ENCODE peak calls at places on chromosomes 11 and 22, in four cellular contexts. K is CD8-positive, alpha-beta memory T cell; I is heart right ventricle; W is fibroblast of lung. H is an unnamed sample. For H3K4me1, the result is how much of the 10 kb centered on the place peaks cover.

GRCh38 chr11:67247946-67248550 is 18.2 kb upstream of the GRK2 start:
- DNase-seq in K (no peak), I (no peak), W (no peak), H (no peak)

GRCh38 chr22:19121631-19122142 is 525 bp downstream of the DGCR2 start:
- DNase-seq in K (no peak), I (peak), W (peak), H (peak)

GRCh38 chr22:30857791-30858190 is 110.8 kb downstream of the MORC2 start:
- DNase-seq in K (no peak), I (no peak), W (no peak), H (no peak)

GRCh38 chr22:41540365-41540764 is 3.9 kb downstream of the POLR3H start:
- DNase-seq in K (no peak), I (no peak), W (no peak), H (no peak)

GRCh38 chr11:36469881-36470802 is 39.9 kb downstream of the TRAF6 start:
- DNase-seq in K (no peak), I (no peak), W (peak), H (no peak)

GRCh38 chr11:76918941-76919386 is 58.2 kb downstream of the ACER3 start:
- DNase-seq in K (peak), I (no peak), W (peak), H (peak)

GRCh38 chr11:14969922-14970323 is 2.2 kb downstream of the CALCA start:
- DNase-seq in K (no peak), I (peak), W (no peak), H (peak)

GRCh38 chr22:45554040-45554406 is 51.3 kb downstream of the FBLN1 start:
- DNase-seq in K (no peak), I (no peak), W (no peak), H (no peak)

GRCh38 chr11:80103149-80103859 is 662.5 kb upstream of the TENM4 start:
- DNase-seq in K (no peak), I (no peak), W (peak), H (no peak)

GRCh38 chr11:102914238-102915043 is 39.7 kb upstream of the MMP12 start:
- DNase-seq in K (no peak), I (no peak), W (peak), H (peak)

GRCh38 chr22:27669798-27670599 is 131.6 kb downstream of the MN1 start:
- DNase-seq in K (no peak), I (no peak), W (peak), H (no peak)

GRCh38 chr11:29449280-29450074 is 567.4 kb downstream of the KCNA4 start:
- DNase-seq in K (no peak), I (no peak), W (peak), H (no peak)

GRCh38 chr11:89442801-89443200 is 48.4 kb downstream of the NOX4 start:
- DNase-seq in K (no peak), I (no peak), W (no peak), H (no peak)

GRCh38 chr11:23123766-23124165 is 263.5 kb upstream of the CCDC179 start:
- DNase-seq in K (no peak), I (no peak), W (peak), H (no peak)

GRCh38 chr11:128324531-128325141 is 262.7 kb downstream of the ETS1 start:
- DNase-seq in K (peak), I (no peak), W (no peak), H (no peak)

GRCh38 chr11:128330203-128330602 is 257.2 kb downstream of the ETS1 start:
- DNase-seq in K (no peak), I (no peak), W (no peak), H (no peak)

GRCh38 chr11:128326791-128327190 is 260.6 kb downstream of the ETS1 start:
- DNase-seq in K (no peak), I (no peak), W (no peak), H (no peak)

GRCh38 chr11:128328955-128329551 is 258.3 kb downstream of the ETS1 start:
- DNase-seq in K (peak), I (peak), W (no peak), H (no peak)

GRCh38 chr11:128327274-128327673 is 260.1 kb downstream of the ETS1 start:
- DNase-seq in K (no peak), I (no peak), W (no peak), H (no peak)
- H3K4me1 ChIP-seq in K (half or more), I (under half), W (under half), H (under half)

GRCh38 chr11:100774859-100775258 is 87.8 kb downstream of the ARHGAP42 start:
- DNase-seq in K (no peak), I (no peak), W (no peak), H (peak)

GRCh38 chr11:100777736-100778135 is 90.6 kb downstream of the ARHGAP42 start:
- DNase-seq in K (no peak), I (no peak), W (no peak), H (no peak)

GRCh38 chr11:100778386-100778785 is 91.3 kb downstream of the ARHGAP42 start:
- DNase-seq in K (no peak), I (no peak), W (no peak), H (no peak)

GRCh38 chr11:100776212-100776896 is 89.3 kb downstream of the ARHGAP42 start:
- DNase-seq in K (no peak), I (no peak), W (peak), H (no peak)

DNA sequence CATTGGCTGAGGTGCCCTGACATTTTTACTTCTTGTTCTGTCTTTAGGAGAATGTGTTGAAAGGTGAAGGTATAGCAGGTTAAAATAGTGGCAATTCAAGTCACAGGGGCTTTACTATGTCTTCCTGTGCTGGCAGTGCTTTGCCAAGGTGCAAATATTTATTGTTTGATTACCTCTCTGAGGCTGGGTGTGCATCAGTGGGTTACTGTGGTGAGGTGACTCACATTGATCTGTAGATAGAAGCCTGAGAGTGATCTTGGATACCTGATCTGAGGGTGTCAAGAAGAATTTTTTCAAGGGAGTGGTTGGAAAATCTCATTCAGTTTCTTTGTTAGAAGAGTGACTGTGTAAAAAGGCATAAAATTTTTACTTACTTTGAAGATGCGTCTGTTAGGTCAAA is 90.0 kb downstream of the ARHGAP42 start:
- DNase-seq in K (no peak), I (no peak), W (peak), H (no peak)
- H3K4me1 ChIP-seq in K (under half), I (under half), W (under half), H (under half)

DNA sequence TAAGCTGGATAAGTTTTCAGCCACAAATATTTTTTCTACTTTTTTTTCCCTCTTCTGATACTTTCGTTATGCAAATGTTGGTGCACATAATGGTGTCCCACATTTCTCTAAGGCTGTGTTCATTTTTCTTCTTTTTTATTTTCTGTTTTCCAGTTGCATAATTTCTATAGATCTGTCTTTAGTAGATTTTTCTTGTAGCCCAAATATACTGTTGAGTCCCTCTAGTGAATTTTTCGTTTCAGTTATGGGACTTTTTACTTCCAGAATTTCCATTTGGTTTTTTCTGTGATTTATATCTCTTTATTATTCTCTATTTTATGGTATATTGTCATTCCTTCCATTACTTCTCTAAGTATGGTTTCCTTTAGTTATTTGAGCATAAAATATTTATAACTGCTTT is 72.0 kb downstream of the SWAP70 start:
- DNase-seq in K (no peak), I (no peak), W (no peak), H (no peak)
- H3K4me1 ChIP-seq in K (under half), I (under half), W (under half), H (under half)

GRCh38 chr11:122663764-122664163 is 8.2 kb downstream of the UBASH3B start:
- DNase-seq in K (no peak), I (no peak), W (peak), H (no peak)

GRCh38 chr11:122664188-122664587 is 8.7 kb downstream of the UBASH3B start:
- DNase-seq in K (no peak), I (no peak), W (no peak), H (no peak)

GRCh38 chr11:122663056-122663740 is 7.7 kb downstream of the UBASH3B start:
- DNase-seq in K (no peak), I (no peak), W (no peak), H (no peak)

GRCh38 chr11:122659676-122660571 is 4.4 kb downstream of the UBASH3B start:
- DNase-seq in K (no peak), I (no peak), W (no peak), H (no peak)

GRCh38 chr11:122661182-122661945 is 5.8 kb downstream of the UBASH3B start:
- DNase-seq in K (no peak), I (no peak), W (peak), H (peak)
- H3K4me1 ChIP-seq in K (half or more), I (half or more), W (under half), H (under half)

GRCh38 chr11:12229450-12230229 is 119.2 kb downstream of the MICAL2 start:
- DNase-seq in K (no peak), I (no peak), W (no peak), H (no peak)

GRCh38 chr11:12232819-12233601 is 122.6 kb downstream of the MICAL2 start:
- DNase-seq in K (no peak), I (no peak), W (peak), H (no peak)

GRCh38 chr11:12233602-12233925 is 123.2 kb downstream of the MICAL2 start:
- DNase-seq in K (no peak), I (no peak), W (no peak), H (no peak)

GRCh38 chr11:12234216-12234615 is 123.8 kb downstream of the MICAL2 start:
- DNase-seq in K (no peak), I (no peak), W (peak), H (no peak)

DNA sequence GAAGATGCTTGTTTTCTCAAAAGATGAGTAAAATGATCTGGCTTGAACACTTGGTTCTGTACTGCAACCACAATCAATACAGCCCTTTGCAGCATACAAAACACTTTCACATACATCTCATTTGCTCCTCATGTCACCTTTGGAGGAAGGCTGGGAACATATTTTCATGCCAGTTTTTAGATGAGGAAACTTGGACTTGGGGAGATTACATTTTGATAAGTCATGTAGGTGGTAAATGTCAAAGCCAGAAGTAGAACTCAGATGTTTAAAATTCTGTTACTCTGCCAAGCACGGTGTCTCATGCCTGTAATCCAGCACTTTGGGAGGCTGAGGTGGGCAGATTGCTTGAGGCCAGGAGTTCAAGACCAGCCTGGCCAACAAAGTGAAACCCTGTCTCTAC is 121.8 kb downstream of the MICAL2 start:
- DNase-seq in K (no peak), I (no peak), W (peak), H (no peak)
- H3K4me1 ChIP-seq in K (under half), I (under half), W (under half), H (under half)

GRCh38 chr22:40385041-40385782 is 14.8 kb downstream of the SGSM3 start:
- DNase-seq in K (peak), I (no peak), W (no peak), H (no peak)

GRCh38 chr22:40388231-40388630 is 17.8 kb downstream of the SGSM3 start:
- DNase-seq in K (no peak), I (no peak), W (no peak), H (no peak)

GRCh38 chr22:40391417-40391816 is 21.0 kb downstream of the SGSM3 start:
- DNase-seq in K (no peak), I (no peak), W (no peak), H (no peak)

GRCh38 chr22:40383905-40384304 is 13.5 kb downstream of the SGSM3 start:
- DNase-seq in K (no peak), I (no peak), W (peak), H (no peak)

DNA sequence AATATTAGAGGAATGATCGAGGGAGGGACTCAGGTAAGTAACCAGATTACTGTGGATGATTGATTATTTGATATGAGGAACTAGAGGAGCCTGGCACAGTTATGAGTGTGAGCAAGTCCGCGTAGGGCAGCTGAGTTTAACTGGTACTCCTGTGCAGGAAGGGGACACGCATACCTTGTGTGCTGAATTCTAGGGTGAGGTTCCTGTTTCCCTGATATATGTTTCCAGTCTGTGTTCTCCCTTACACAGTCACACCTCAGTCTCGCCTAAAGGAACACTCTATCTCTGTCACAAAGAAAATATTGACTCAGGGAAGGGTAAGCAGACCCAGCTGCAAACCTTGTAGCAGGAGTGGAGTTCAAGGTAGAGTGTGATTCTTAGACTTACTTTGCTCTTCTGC is 17.4 kb downstream of the SGSM3 start:
- DNase-seq in K (no peak), I (no peak), W (no peak), H (no peak)
- H3K4me1 ChIP-seq in K (under half), I (under half), W (under half), H (under half)

DNA sequence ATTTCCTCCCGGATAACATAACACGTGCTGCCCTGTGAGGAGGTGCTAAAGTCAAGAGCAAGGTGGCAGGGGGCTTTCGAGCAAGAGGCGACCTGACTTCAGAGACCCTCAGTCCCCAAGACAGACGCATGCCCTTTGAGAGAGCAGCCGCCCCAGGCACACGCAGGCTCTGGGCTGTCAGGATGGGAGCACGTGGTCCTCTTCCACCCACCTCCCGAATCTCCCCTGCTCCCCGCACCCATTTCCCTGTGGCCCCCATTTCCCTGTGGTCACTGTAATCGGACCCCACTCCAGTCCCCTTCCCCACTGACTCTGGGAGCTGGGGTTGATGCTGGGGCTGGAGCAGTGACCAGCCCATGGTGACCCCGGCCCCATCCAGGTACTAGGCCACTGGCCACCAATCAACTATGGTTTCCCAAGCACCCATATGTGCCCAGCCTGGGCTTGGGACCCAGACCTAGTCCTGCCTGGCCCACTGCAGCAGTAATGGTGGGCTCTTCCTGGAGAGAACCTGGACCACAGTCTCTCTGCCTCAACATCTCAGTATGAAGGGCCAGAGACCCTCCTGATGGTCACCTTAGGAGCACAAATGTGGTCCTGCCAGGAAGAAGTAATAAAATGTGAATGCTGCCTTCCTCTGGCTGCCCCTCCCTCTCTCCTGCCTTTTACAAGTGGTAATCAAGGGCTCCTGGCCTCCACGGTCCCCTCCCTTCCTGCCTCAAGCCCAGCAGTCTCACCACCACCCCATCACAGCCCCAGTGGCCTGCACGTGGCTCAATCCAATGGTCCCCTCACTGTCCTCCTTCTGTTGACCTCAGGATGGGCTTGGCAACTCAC is 39.0 kb downstream of the IGLL5 start:
- DNase-seq in K (no peak), I (no peak), W (no peak), H (no peak)
- H3K4me1 ChIP-seq in K (under half), I (under half), W (under half), H (under half)

H was measured in neural progenitor cell.